ENCODE peak calls at places on chromosomes 6 and 20, in eight cellular contexts. One of them, this sample, is unnamed.

GRCh38 chr6:134015719-134016557 is 36.5 kb downstream of the SLC2A12 start:
- DNase-seq in progenitor cell of endocrine pancreas: no peak
- DNase-seq in LNCaP clone FGC: peak; percentile 98
- DNase-seq in brain microvascular endothelial cell: no peak
- DNase-seq in pancreas: no peak
- DNase-seq in neural crest cell: no peak
- DNase-seq in breast epithelium: no peak
- DNase-seq in foreskin keratinocyte: no peak
- DNase-seq in this sample: no peak

GRCh38 chr20:45336530-45337366 is 11.5 kb downstream of the SDC4 start:
- DNase-seq in progenitor cell of endocrine pancreas: no peak
- DNase-seq in LNCaP clone FGC: no peak
- DNase-seq in brain microvascular endothelial cell: peak; percentile 91
- DNase-seq in pancreas: no peak
- DNase-seq in neural crest cell: no peak
- DNase-seq in breast epithelium: peak; percentile 69
- DNase-seq in foreskin keratinocyte: peak; percentile 94
- DNase-seq in this sample: peak; percentile 98

GRCh38 chr6:46932941-46933340 is 11.2 kb upstream of the ADGRF5 start:
- DNase-seq in progenitor cell of endocrine pancreas: no peak
- DNase-seq in LNCaP clone FGC: no peak
- DNase-seq in brain microvascular endothelial cell: no peak
- DNase-seq in pancreas: no peak
- DNase-seq in neural crest cell: no peak
- DNase-seq in breast epithelium: no peak
- DNase-seq in foreskin keratinocyte: no peak
- DNase-seq in this sample: no peak

GRCh38 chr20:7470912-7471311 is 469.3 kb downstream of the HAO1 start:
- DNase-seq in progenitor cell of endocrine pancreas: no peak
- DNase-seq in LNCaP clone FGC: no peak
- DNase-seq in brain microvascular endothelial cell: no peak
- DNase-seq in pancreas: no peak
- DNase-seq in neural crest cell: no peak
- DNase-seq in breast epithelium: no peak
- DNase-seq in foreskin keratinocyte: no peak
- DNase-seq in this sample: no peak

GRCh38 chr6:159433550-159433949 is 259.5 kb downstream of the SOD2 start:
- DNase-seq in progenitor cell of endocrine pancreas: no peak
- DNase-seq in LNCaP clone FGC: no peak
- DNase-seq in brain microvascular endothelial cell: no peak
- DNase-seq in pancreas: no peak
- DNase-seq in neural crest cell: no peak
- DNase-seq in breast epithelium: no peak
- DNase-seq in foreskin keratinocyte: no peak
- DNase-seq in this sample: no peak

GRCh38 chr20:17676942-17677341 is 5.1 kb downstream of the RRBP1 start:
- DNase-seq in progenitor cell of endocrine pancreas: no peak
- DNase-seq in LNCaP clone FGC: no peak
- DNase-seq in brain microvascular endothelial cell: no peak
- DNase-seq in pancreas: no peak
- DNase-seq in neural crest cell: no peak
- DNase-seq in breast epithelium: no peak
- DNase-seq in foreskin keratinocyte: no peak
- DNase-seq in this sample: no peak

GRCh38 chr6:42315991-42316378 is 98.3 kb upstream of the MRPS10 start:
- DNase-seq in progenitor cell of endocrine pancreas: no peak
- DNase-seq in LNCaP clone FGC: no peak
- DNase-seq in brain microvascular endothelial cell: peak; percentile 97
- DNase-seq in pancreas: no peak
- DNase-seq in neural crest cell: no peak
- DNase-seq in breast epithelium: no peak
- DNase-seq in foreskin keratinocyte: peak; percentile 78
- DNase-seq in this sample: peak; percentile 94

GRCh38 chr20:40255368-40255767 is 433.7 kb downstream of the MAFB start:
- DNase-seq in progenitor cell of endocrine pancreas: no peak
- DNase-seq in LNCaP clone FGC: peak; percentile 84
- DNase-seq in brain microvascular endothelial cell: no peak
- DNase-seq in pancreas: no peak
- DNase-seq in neural crest cell: no peak
- DNase-seq in breast epithelium: no peak
- DNase-seq in foreskin keratinocyte: no peak
- DNase-seq in this sample: no peak

GRCh38 chr6:20366082-20366834 is 35.4 kb upstream of the E2F3 start:
- DNase-seq in progenitor cell of endocrine pancreas: no peak
- DNase-seq in LNCaP clone FGC: no peak
- DNase-seq in brain microvascular endothelial cell: no peak
- DNase-seq in pancreas: no peak
- DNase-seq in neural crest cell: no peak
- DNase-seq in breast epithelium: peak; percentile 59
- DNase-seq in foreskin keratinocyte: no peak
- DNase-seq in this sample: no peak

GRCh38 chr6:31135710-31136109 is 3.2 kb downstream of the PSORS1C2 start:
- DNase-seq in progenitor cell of endocrine pancreas: no peak
- DNase-seq in LNCaP clone FGC: no peak
- DNase-seq in brain microvascular endothelial cell: no peak
- DNase-seq in pancreas: no peak
- DNase-seq in neural crest cell: no peak
- DNase-seq in breast epithelium: no peak
- DNase-seq in foreskin keratinocyte: no peak
- DNase-seq in this sample: no peak

GRCh38 chr6:43742931-43743632 is 26.9 kb upstream of the VEGFA start:
- DNase-seq in progenitor cell of endocrine pancreas: no peak
- DNase-seq in LNCaP clone FGC: no peak
- DNase-seq in brain microvascular endothelial cell: no peak
- DNase-seq in pancreas: no peak
- DNase-seq in neural crest cell: no peak
- DNase-seq in breast epithelium: no peak
- DNase-seq in foreskin keratinocyte: no peak
- DNase-seq in this sample: no peak

GRCh38 chr20:19259182-19259591 is 46.7 kb downstream of the SLC24A3 start:
- DNase-seq in progenitor cell of endocrine pancreas: no peak
- DNase-seq in LNCaP clone FGC: no peak
- DNase-seq in brain microvascular endothelial cell: no peak
- DNase-seq in pancreas: no peak
- DNase-seq in neural crest cell: no peak
- DNase-seq in breast epithelium: no peak
- DNase-seq in foreskin keratinocyte: no peak
- DNase-seq in this sample: no peak

GRCh38 chr20:58822748-58823730 is 27.7 kb downstream of the GNAS-AS1 start:
- DNase-seq in progenitor cell of endocrine pancreas: no peak
- DNase-seq in LNCaP clone FGC: no peak
- DNase-seq in brain microvascular endothelial cell: no peak
- DNase-seq in pancreas: no peak
- DNase-seq in neural crest cell: no peak
- DNase-seq in breast epithelium: no peak
- DNase-seq in foreskin keratinocyte: no peak
- DNase-seq in this sample: no peak

GRCh38 chr20:34390769-34391447 is 27.8 kb downstream of the ITCH start:
- DNase-seq in progenitor cell of endocrine pancreas: no peak
- DNase-seq in LNCaP clone FGC: peak; percentile 17
- DNase-seq in brain microvascular endothelial cell: peak; percentile 94
- DNase-seq in pancreas: no peak
- DNase-seq in neural crest cell: no peak
- DNase-seq in breast epithelium: no peak
- DNase-seq in foreskin keratinocyte: peak; percentile 79
- DNase-seq in this sample: peak; percentile 96

GRCh38 chr6:81969814-81970213 is 217.3 kb upstream of the TENT5A start:
- DNase-seq in progenitor cell of endocrine pancreas: no peak
- DNase-seq in LNCaP clone FGC: no peak
- DNase-seq in brain microvascular endothelial cell: no peak
- DNase-seq in pancreas: no peak
- DNase-seq in neural crest cell: no peak
- DNase-seq in breast epithelium: no peak
- DNase-seq in foreskin keratinocyte: no peak
- DNase-seq in this sample: no peak

GRCh38 chr6:42017021-42017643 is 33.2 kb upstream of the TAF8 start:
- DNase-seq in progenitor cell of endocrine pancreas: no peak
- DNase-seq in LNCaP clone FGC: no peak
- DNase-seq in brain microvascular endothelial cell: peak; percentile 88
- DNase-seq in pancreas: no peak
- DNase-seq in neural crest cell: no peak
- DNase-seq in breast epithelium: no peak
- DNase-seq in foreskin keratinocyte: no peak
- DNase-seq in this sample: peak; percentile 83

GRCh38 chr20:32753731-32754130 is 8.5 kb upstream of the DNMT3B start:
- DNase-seq in progenitor cell of endocrine pancreas: no peak
- DNase-seq in LNCaP clone FGC: no peak
- DNase-seq in brain microvascular endothelial cell: peak; percentile 31
- DNase-seq in pancreas: no peak
- DNase-seq in neural crest cell: no peak
- DNase-seq in breast epithelium: no peak
- DNase-seq in foreskin keratinocyte: no peak
- DNase-seq in this sample: peak; percentile 19

GRCh38 chr20:13692802-13693736 is 54.3 kb upstream of the TASP1 start:
- DNase-seq in progenitor cell of endocrine pancreas: no peak
- DNase-seq in LNCaP clone FGC: no peak
- DNase-seq in brain microvascular endothelial cell: no peak
- DNase-seq in pancreas: no peak
- DNase-seq in neural crest cell: no peak
- DNase-seq in breast epithelium: no peak
- DNase-seq in foreskin keratinocyte: no peak
- DNase-seq in this sample: no peak

GRCh38 chr20:13694420-13695150 is 55.9 kb upstream of the TASP1 start:
- DNase-seq in progenitor cell of endocrine pancreas: no peak
- DNase-seq in LNCaP clone FGC: no peak
- DNase-seq in brain microvascular endothelial cell: no peak
- DNase-seq in pancreas: no peak
- DNase-seq in neural crest cell: no peak
- DNase-seq in breast epithelium: no peak
- DNase-seq in foreskin keratinocyte: no peak
- DNase-seq in this sample: no peak

GRCh38 chr20:13687827-13688226 is 49.1 kb upstream of the TASP1 start:
- DNase-seq in progenitor cell of endocrine pancreas: no peak
- DNase-seq in LNCaP clone FGC: no peak
- DNase-seq in brain microvascular endothelial cell: no peak
- DNase-seq in pancreas: no peak
- DNase-seq in neural crest cell: no peak
- DNase-seq in breast epithelium: no peak
- DNase-seq in foreskin keratinocyte: no peak
- DNase-seq in this sample: no peak

GRCh38 chr20:13685623-13686022 is 46.9 kb upstream of the TASP1 start:
- DNase-seq in progenitor cell of endocrine pancreas: no peak
- DNase-seq in LNCaP clone FGC: no peak
- DNase-seq in brain microvascular endothelial cell: no peak
- DNase-seq in pancreas: no peak
- DNase-seq in neural crest cell: no peak
- DNase-seq in breast epithelium: no peak
- DNase-seq in foreskin keratinocyte: no peak
- DNase-seq in this sample: no peak

DNA sequence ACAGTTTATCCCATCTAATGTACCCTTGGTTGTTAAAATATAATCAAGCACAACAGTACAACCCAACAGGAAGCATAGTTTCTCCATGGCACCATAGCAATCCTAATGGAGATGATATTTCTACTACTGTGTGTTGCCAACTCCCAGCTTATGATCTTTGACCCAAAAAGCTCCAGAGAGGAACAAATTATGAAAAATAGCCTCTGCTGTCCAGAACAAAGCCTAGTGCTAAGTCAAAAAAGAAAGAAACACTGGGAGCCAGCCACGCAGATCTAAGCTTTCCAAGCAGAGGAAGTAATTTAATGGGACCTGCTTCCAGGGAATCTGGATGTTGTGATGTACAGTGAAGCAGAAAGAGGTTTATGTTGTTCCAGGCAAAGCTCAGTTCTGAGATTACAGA is 52.2 kb upstream of the TASP1 start:
- DNase-seq in progenitor cell of endocrine pancreas: no peak
- DNase-seq in LNCaP clone FGC: no peak
- DNase-seq in brain microvascular endothelial cell: no peak
- DNase-seq in pancreas: no peak
- DNase-seq in neural crest cell: no peak
- DNase-seq in breast epithelium: no peak
- DNase-seq in foreskin keratinocyte: no peak
- DNase-seq in this sample: no peak
- TF ChIP-seq CTCF in progenitor cell of endocrine pancreas: no peak
- TF ChIP-seq CTCF in LNCaP clone FGC: no peak
- TF ChIP-seq CTCF in brain microvascular endothelial cell: no peak
- TF ChIP-seq CTCF in pancreas: no peak
- TF ChIP-seq CTCF in neural crest cell: no peak
- TF ChIP-seq CTCF in breast epithelium: no peak
- TF ChIP-seq CTCF in foreskin keratinocyte: no peak
- TF ChIP-seq CTCF in this sample: no peak

DNA sequence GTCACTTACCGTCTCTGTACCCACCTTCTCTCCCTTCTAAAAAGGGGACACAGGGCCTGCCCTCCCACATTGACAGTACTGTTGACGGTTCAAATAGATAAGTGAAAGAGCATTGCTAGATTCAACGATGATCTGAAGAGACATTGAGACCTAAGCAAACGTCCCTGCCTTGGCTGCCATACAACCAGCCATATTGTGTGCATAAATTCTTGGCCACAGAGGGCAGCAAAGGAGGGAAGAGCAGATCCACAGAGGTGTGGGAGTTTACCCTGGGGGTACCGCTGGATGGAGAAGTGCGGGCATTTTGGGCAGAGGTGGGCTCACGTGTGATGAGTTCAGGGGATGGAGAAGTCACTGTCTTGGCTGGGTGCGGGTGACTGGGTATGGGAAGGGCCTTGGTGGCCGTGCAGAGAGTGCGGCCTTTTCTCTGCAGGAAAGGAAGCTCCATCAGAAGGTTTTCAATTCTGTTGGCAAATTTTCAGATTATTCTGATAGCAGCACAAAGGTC is 85.6 kb downstream of the POPDC3 start:
- DNase-seq in progenitor cell of endocrine pancreas: no peak
- DNase-seq in LNCaP clone FGC: no peak
- DNase-seq in brain microvascular endothelial cell: no peak
- DNase-seq in pancreas: no peak
- DNase-seq in neural crest cell: no peak
- DNase-seq in breast epithelium: no peak
- DNase-seq in foreskin keratinocyte: no peak
- DNase-seq in this sample: no peak
- TF ChIP-seq CTCF in progenitor cell of endocrine pancreas: no peak
- TF ChIP-seq CTCF in LNCaP clone FGC: peak; percentile 2
- TF ChIP-seq CTCF in brain microvascular endothelial cell: no peak
- TF ChIP-seq CTCF in pancreas: no peak
- TF ChIP-seq CTCF in neural crest cell: no peak
- TF ChIP-seq CTCF in breast epithelium: no peak
- TF ChIP-seq CTCF in foreskin keratinocyte: no peak
- TF ChIP-seq CTCF in this sample: no peak

GRCh38 chr6:28880894-28881780 is 42.6 kb downstream of the TRIM27 start:
- DNase-seq in progenitor cell of endocrine pancreas: peak; percentile 75
- DNase-seq in LNCaP clone FGC: no peak
- DNase-seq in brain microvascular endothelial cell: peak; percentile 83
- DNase-seq in pancreas: peak; percentile 54
- DNase-seq in neural crest cell: peak; percentile 94
- DNase-seq in breast epithelium: peak; percentile 71
- DNase-seq in foreskin keratinocyte: no peak
- DNase-seq in this sample: peak; percentile 65
- TF ChIP-seq CTCF in progenitor cell of endocrine pancreas: no peak
- TF ChIP-seq CTCF in LNCaP clone FGC: no peak
- TF ChIP-seq CTCF in brain microvascular endothelial cell: no peak
- TF ChIP-seq CTCF in pancreas: no peak
- TF ChIP-seq CTCF in neural crest cell: no peak
- TF ChIP-seq CTCF in breast epithelium: no peak
- TF ChIP-seq CTCF in foreskin keratinocyte: no peak
- TF ChIP-seq CTCF in this sample: no peak

DNA sequence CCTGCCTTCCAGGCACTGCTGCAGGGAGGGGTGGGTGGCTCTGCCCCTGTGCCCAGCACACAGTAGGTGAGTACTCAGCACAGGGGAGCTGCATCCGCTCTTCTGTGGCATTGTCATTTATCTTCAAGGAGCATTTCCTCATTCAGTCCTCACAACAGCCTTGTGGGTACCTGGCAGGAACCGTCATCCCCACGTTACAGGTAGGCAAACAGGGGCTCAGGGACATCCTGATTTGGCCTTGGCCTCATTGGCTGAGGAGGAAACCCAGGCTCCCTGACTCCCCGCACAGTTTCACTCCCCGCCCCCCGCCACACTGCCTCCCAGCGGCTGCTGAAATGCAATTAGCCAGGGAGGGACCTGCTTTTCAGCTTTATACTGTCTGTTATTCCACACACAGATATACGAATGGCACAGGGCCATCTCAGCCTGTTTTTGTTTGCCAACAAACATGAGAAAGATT is 24.3 kb upstream of the PNPLA1 start:
- DNase-seq in progenitor cell of endocrine pancreas: no peak
- DNase-seq in LNCaP clone FGC: peak; percentile 82
- DNase-seq in brain microvascular endothelial cell: no peak
- DNase-seq in pancreas: no peak
- DNase-seq in neural crest cell: no peak
- DNase-seq in breast epithelium: no peak
- DNase-seq in foreskin keratinocyte: no peak
- DNase-seq in this sample: no peak
- TF ChIP-seq CTCF in progenitor cell of endocrine pancreas: no peak
- TF ChIP-seq CTCF in LNCaP clone FGC: peak; percentile 86
- TF ChIP-seq CTCF in brain microvascular endothelial cell: no peak
- TF ChIP-seq CTCF in pancreas: no peak
- TF ChIP-seq CTCF in neural crest cell: no peak
- TF ChIP-seq CTCF in breast epithelium: no peak
- TF ChIP-seq CTCF in foreskin keratinocyte: peak; percentile 46
- TF ChIP-seq CTCF in this sample: no peak

This sample was measured in HFFc6.